ENCODE peak calls at places on chromosomes 1 and 21, in seven cellular contexts. One of them, this sample, is unnamed.

GRCh38 chr21:27513016-27513415 is 546.1 kb upstream of the ADAMTS5 start:
- DNase-seq in AG04450: no peak
- DNase-seq in sigmoid colon: no peak
- DNase-seq in psoas muscle: no peak
- DNase-seq in GM12878: no peak
- DNase-seq in HCT116: no peak
- DNase-seq in cardiac fibroblast: peak
- DNase-seq in this sample: no peak

GRCh38 chr1:206135248-206135647 is 18.1 kb upstream of the AVPR1B start:
- DNase-seq in AG04450: no peak
- DNase-seq in sigmoid colon: no peak
- DNase-seq in psoas muscle: no peak
- DNase-seq in GM12878: no peak
- DNase-seq in HCT116: no peak
- DNase-seq in cardiac fibroblast: no peak
- DNase-seq in this sample: no peak

GRCh38 chr1:18907914-18908845 is 5.8 kb upstream of the ALDH4A1 start:
- DNase-seq in AG04450: no peak
- DNase-seq in sigmoid colon: no peak
- DNase-seq in psoas muscle: no peak
- DNase-seq in GM12878: no peak
- DNase-seq in HCT116: no peak
- DNase-seq in cardiac fibroblast: no peak
- DNase-seq in this sample: peak

GRCh38 chr1:151282883-151283725 is 1.0 kb downstream of the ZNF687 start:
- DNase-seq in AG04450: no peak
- DNase-seq in sigmoid colon: peak
- DNase-seq in psoas muscle: peak
- DNase-seq in GM12878: no peak
- DNase-seq in HCT116: no peak
- DNase-seq in cardiac fibroblast: peak
- DNase-seq in this sample: peak

GRCh38 chr1:15173863-15174614 is 20.5 kb downstream of the TMEM51 start:
- DNase-seq in AG04450: no peak
- DNase-seq in sigmoid colon: no peak
- DNase-seq in psoas muscle: no peak
- DNase-seq in GM12878: no peak
- DNase-seq in HCT116: no peak
- DNase-seq in cardiac fibroblast: no peak
- DNase-seq in this sample: no peak

GRCh38 chr1:30130106-30130505 is 593.3 kb downstream of the MATN1 start:
- DNase-seq in AG04450: no peak
- DNase-seq in sigmoid colon: no peak
- DNase-seq in psoas muscle: no peak
- DNase-seq in GM12878: no peak
- DNase-seq in HCT116: no peak
- DNase-seq in cardiac fibroblast: no peak
- DNase-seq in this sample: no peak

GRCh38 chr21:46205766-46206162 is 21.5 kb upstream of the SPATC1L start:
- DNase-seq in AG04450: no peak
- DNase-seq in sigmoid colon: no peak
- DNase-seq in psoas muscle: peak
- DNase-seq in GM12878: no peak
- DNase-seq in HCT116: no peak
- DNase-seq in cardiac fibroblast: no peak
- DNase-seq in this sample: no peak

GRCh38 chr1:12546771-12547585 is 71.0 kb downstream of the DHRS3 start:
- DNase-seq in AG04450: no peak
- DNase-seq in sigmoid colon: peak
- DNase-seq in psoas muscle: peak
- DNase-seq in GM12878: no peak
- DNase-seq in HCT116: no peak
- DNase-seq in cardiac fibroblast: peak
- DNase-seq in this sample: no peak

GRCh38 chr1:21104683-21105082 is 72.0 kb downstream of the EIF4G3 start:
- DNase-seq in AG04450: no peak
- DNase-seq in sigmoid colon: no peak
- DNase-seq in psoas muscle: no peak
- DNase-seq in GM12878: no peak
- DNase-seq in HCT116: no peak
- DNase-seq in cardiac fibroblast: no peak
- DNase-seq in this sample: no peak

GRCh38 chr1:186208405-186209129 is 166.5 kb downstream of the TPR start:
- DNase-seq in AG04450: no peak
- DNase-seq in sigmoid colon: no peak
- DNase-seq in psoas muscle: no peak
- DNase-seq in GM12878: no peak
- DNase-seq in HCT116: no peak
- DNase-seq in cardiac fibroblast: no peak
- DNase-seq in this sample: no peak

GRCh38 chr1:24904731-24905354 is 25.2 kb downstream of the RUNX3 start:
- DNase-seq in AG04450: no peak
- DNase-seq in sigmoid colon: no peak
- DNase-seq in psoas muscle: no peak
- DNase-seq in GM12878: no peak
- DNase-seq in HCT116: no peak
- DNase-seq in cardiac fibroblast: no peak
- DNase-seq in this sample: no peak

GRCh38 chr1:155307247-155307740 is 1.4 kb upstream of the FDPS start:
- DNase-seq in AG04450: no peak
- DNase-seq in sigmoid colon: no peak
- DNase-seq in psoas muscle: no peak
- DNase-seq in GM12878: no peak
- DNase-seq in HCT116: no peak
- DNase-seq in cardiac fibroblast: peak
- DNase-seq in this sample: peak
- TF ChIP-seq CTCF in AG04450: peak
- TF ChIP-seq CTCF in sigmoid colon: no peak
- TF ChIP-seq CTCF in psoas muscle: peak
- TF ChIP-seq CTCF in GM12878: peak
- TF ChIP-seq CTCF in HCT116: peak
- TF ChIP-seq CTCF in cardiac fibroblast: peak
- TF ChIP-seq CTCF in this sample: peak

GRCh38 chr1:32743380-32744062 is 41.0 kb upstream of the SYNC start:
- DNase-seq in AG04450: no peak
- DNase-seq in sigmoid colon: no peak
- DNase-seq in psoas muscle: no peak
- DNase-seq in GM12878: no peak
- DNase-seq in HCT116: no peak
- DNase-seq in cardiac fibroblast: no peak
- DNase-seq in this sample: no peak
- H3K4me3 ChIP-seq in AG04450: peak
- H3K4me3 ChIP-seq in sigmoid colon: no peak
- H3K4me3 ChIP-seq in psoas muscle: no peak
- H3K4me3 ChIP-seq in GM12878: no peak
- H3K4me3 ChIP-seq in HCT116: peak
- H3K4me3 ChIP-seq in cardiac fibroblast: no peak
- H3K4me3 ChIP-seq in this sample: no peak

GRCh38 chr1:63322248-63322943 is at the start of gene FOXD3:
- DNase-seq in AG04450: no peak
- DNase-seq in sigmoid colon: peak
- DNase-seq in psoas muscle: peak
- DNase-seq in GM12878: no peak
- DNase-seq in HCT116: peak
- DNase-seq in cardiac fibroblast: peak
- DNase-seq in this sample: peak
- TF ChIP-seq CTCF in AG04450: no peak
- TF ChIP-seq CTCF in sigmoid colon: no peak
- TF ChIP-seq CTCF in psoas muscle: no peak
- TF ChIP-seq CTCF in GM12878: no peak
- TF ChIP-seq CTCF in HCT116: no peak
- TF ChIP-seq CTCF in cardiac fibroblast: no peak
- TF ChIP-seq CTCF in this sample: no peak

DNA sequence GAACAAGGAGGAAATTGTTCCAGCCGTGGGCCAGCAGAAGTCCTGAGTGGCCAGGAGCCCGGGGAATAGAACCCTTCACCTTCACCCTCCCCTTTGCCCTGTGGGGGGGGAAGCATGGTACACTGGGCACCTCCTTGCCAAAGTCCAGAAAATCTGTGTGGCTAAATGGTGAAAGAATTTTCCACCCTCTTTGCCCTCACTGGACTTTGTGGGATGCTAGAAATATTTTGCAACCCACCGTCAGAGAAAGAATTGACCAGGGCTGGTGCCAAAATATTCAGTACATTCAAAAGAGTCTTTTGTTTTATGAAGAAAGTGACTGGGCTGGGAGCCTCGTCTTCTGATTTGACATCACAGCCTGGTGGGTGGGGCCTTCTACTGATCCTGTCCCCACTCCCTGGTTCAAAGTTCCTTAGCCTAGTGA is 14.6 kb downstream of the NFASC start:
- DNase-seq in AG04450: no peak
- DNase-seq in sigmoid colon: peak
- DNase-seq in psoas muscle: no peak
- DNase-seq in GM12878: no peak
- DNase-seq in HCT116: no peak
- DNase-seq in cardiac fibroblast: peak
- DNase-seq in this sample: no peak
- H3K4me3 ChIP-seq in AG04450: no peak
- H3K4me3 ChIP-seq in sigmoid colon: no peak
- H3K4me3 ChIP-seq in psoas muscle: no peak
- H3K4me3 ChIP-seq in GM12878: no peak
- H3K4me3 ChIP-seq in HCT116: no peak
- H3K4me3 ChIP-seq in cardiac fibroblast: no peak
- H3K4me3 ChIP-seq in this sample: no peak

DNA sequence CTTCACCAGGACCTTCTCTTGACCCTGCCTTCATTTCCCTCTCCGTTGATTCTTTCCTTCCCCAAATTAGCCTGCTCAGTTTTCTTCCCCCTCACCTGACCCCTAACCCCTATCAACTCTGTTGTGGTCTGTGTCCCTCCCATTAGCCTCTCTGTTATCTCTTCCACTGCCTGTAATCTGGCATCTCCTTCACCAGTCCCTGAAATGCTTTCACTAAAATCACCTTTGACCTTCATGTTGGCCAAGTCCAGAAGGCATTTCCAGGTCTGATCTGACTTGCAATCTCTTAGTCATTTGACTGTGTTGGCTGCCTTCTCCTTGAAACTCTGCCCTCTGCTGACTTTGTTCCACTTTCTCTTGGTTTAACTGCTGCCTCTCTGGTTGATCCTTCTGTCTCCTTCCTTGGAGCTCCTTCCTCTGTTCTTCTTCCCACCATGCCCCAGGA is 28.2 kb downstream of the ATP8B2 start:
- DNase-seq in AG04450: no peak
- DNase-seq in sigmoid colon: no peak
- DNase-seq in psoas muscle: no peak
- DNase-seq in GM12878: peak
- DNase-seq in HCT116: peak
- DNase-seq in cardiac fibroblast: peak
- DNase-seq in this sample: peak
- TF ChIP-seq CTCF in AG04450: peak
- TF ChIP-seq CTCF in sigmoid colon: no peak
- TF ChIP-seq CTCF in psoas muscle: peak
- TF ChIP-seq CTCF in GM12878: peak
- TF ChIP-seq CTCF in HCT116: peak
- TF ChIP-seq CTCF in cardiac fibroblast: peak
- TF ChIP-seq CTCF in this sample: peak

DNA sequence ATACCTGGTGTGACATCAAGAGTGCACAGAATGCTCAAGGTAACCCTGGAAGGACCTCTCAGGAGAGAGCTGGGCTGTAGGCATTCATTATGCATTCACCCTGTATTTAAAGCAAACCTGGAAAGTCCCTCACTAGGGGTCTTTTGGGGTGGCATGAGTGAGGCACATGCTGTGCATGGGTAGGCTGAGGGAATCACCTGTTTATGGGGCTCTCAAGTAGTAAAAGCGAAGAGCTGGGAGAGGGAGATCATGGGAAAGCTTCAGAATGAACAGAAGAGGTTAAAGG is 736 bp downstream of the EFNA1 start:
- DNase-seq in AG04450: no peak
- DNase-seq in sigmoid colon: no peak
- DNase-seq in psoas muscle: no peak
- DNase-seq in GM12878: no peak
- DNase-seq in HCT116: no peak
- DNase-seq in cardiac fibroblast: no peak
- DNase-seq in this sample: no peak
- H3K4me3 ChIP-seq in AG04450: no peak
- H3K4me3 ChIP-seq in sigmoid colon: peak
- H3K4me3 ChIP-seq in psoas muscle: peak
- H3K4me3 ChIP-seq in GM12878: no peak
- H3K4me3 ChIP-seq in HCT116: peak
- H3K4me3 ChIP-seq in cardiac fibroblast: peak
- H3K4me3 ChIP-seq in this sample: no peak